ENCODE peak calls at places on chromosomes 4 and X, in seven cellular contexts. F is activated naive CD8-positive, alpha-beta T cell treated with anti-CD3 and anti-CD28 coated beads, Interleukin-2, amount 50 U/mL, for 24 hours; M is stimulated activated naive CD8-positive, alpha-beta T cell treated with anti-CD3 and anti-CD28 coated beads, Interleukin-15, Interleukin-2, amounts not matched to agents 100 U/mL and 50 U/mL, for 24 hours; W is lower lobe of right lung; S is sciatic nerve; T is activated T-cell treated with anti-CD3 and anti-CD28 coated beads, Interleukin-2, amount 50 U/mL, for 4 hours; X is left ventricle myocardium superior. N is an unnamed sample.

GRCh38 chrX:115392871-115393270 is 103.4 kb downstream of the LUZP4 start:
- ATAC-seq in F (no peak), M (no peak), W (peak), S (no peak), T (no peak), X (no peak), N (no peak)

GRCh38 chr4:24808955-24809354 is 13.6 kb downstream of the SOD3 start:
- ATAC-seq in F (no peak), M (no peak), W (no peak), S (no peak), T (no peak), X (no peak), N (no peak)

GRCh38 chrX:39599339-39599738 is 498.4 kb downstream of the BCOR start:
- ATAC-seq in F (no peak), M (no peak), W (no peak), S (no peak), T (no peak), X (no peak), N (no peak)

GRCh38 chr4:151263455-151263854 is 13.5 kb upstream of the PRSS48 start:
- ATAC-seq in F (no peak), M (no peak), W (no peak), S (peak), T (no peak), X (peak), N (no peak)

GRCh38 chrX:21384178-21384577 is 10.0 kb downstream of the CNKSR2 start:
- ATAC-seq in F (no peak), M (no peak), W (no peak), S (no peak), T (no peak), X (no peak), N (no peak)

GRCh38 chr4:8331567-8331955 is 62.0 kb downstream of the HTRA3 start:
- ATAC-seq in F (no peak), M (no peak), W (no peak), S (no peak), T (no peak), X (no peak), N (no peak)

GRCh38 chrX:37380920-37381319 is 31.8 kb downstream of the PRRG1 start:
- ATAC-seq in F (no peak), M (no peak), W (no peak), S (peak), T (no peak), X (peak), N (no peak)

GRCh38 chr4:169619958-169620845 is at the start of gene CLCN3:
- ATAC-seq in F (peak), M (peak), W (peak), S (peak), T (peak), X (peak), N (peak)

GRCh38 chr4:18684932-18685331 is 663.4 kb upstream of the LCORL start:
- ATAC-seq in F (no peak), M (no peak), W (no peak), S (no peak), T (no peak), X (no peak), N (no peak)

GRCh38 chrX:8981742-8982141 is 52.2 kb downstream of the FAM9B start:
- ATAC-seq in F (peak), M (peak), W (no peak), S (no peak), T (peak), X (no peak), N (peak)

GRCh38 chrX:25206761-25207160 is 191.0 kb upstream of the ARX start:
- ATAC-seq in F (no peak), M (no peak), W (no peak), S (no peak), T (no peak), X (no peak), N (no peak)

GRCh38 chr4:30396772-30397475 is 323.2 kb upstream of the PCDH7 start:
- ATAC-seq in F (no peak), M (no peak), W (no peak), S (no peak), T (no peak), X (no peak), N (no peak)

GRCh38 chr4:138670681-138671080 is 344.9 kb upstream of the NOCT start:
- ATAC-seq in F (no peak), M (no peak), W (no peak), S (no peak), T (no peak), X (no peak), N (no peak)

GRCh38 chr4:102321260-102321991 is 23.9 kb downstream of the SLC39A8 start:
- ATAC-seq in F (peak), M (peak), W (no peak), S (no peak), T (no peak), X (no peak), N (no peak)

GRCh38 chr4:108324450-108324849 is 155.7 kb upstream of the LEF1 start:
- ATAC-seq in F (no peak), M (no peak), W (no peak), S (no peak), T (no peak), X (no peak), N (no peak)

GRCh38 chrX:153782871-153783270 is 2.0 kb downstream of the SRPK3 start:
- ATAC-seq in F (no peak), M (no peak), W (no peak), S (no peak), T (no peak), X (no peak), N (no peak)

GRCh38 chr4:153067376-153067775 is 131.3 kb downstream of the FHDC1 start:
- ATAC-seq in F (peak), M (peak), W (peak), S (no peak), T (no peak), X (no peak), N (no peak)

GRCh38 chrX:41025926-41026325 is 59.3 kb upstream of the USP9X start:
- ATAC-seq in F (no peak), M (no peak), W (no peak), S (no peak), T (no peak), X (no peak), N (no peak)

GRCh38 chr4:74098628-74098995 is 383 bp downstream of the CXCL2 start:
- ATAC-seq in F (no peak), M (no peak), W (no peak), S (no peak), T (peak), X (peak), N (no peak)

GRCh38 chr4:90281956-90282355 is 154.8 kb downstream of the CCSER1 start:
- ATAC-seq in F (no peak), M (no peak), W (no peak), S (no peak), T (no peak), X (no peak), N (no peak)

GRCh38 chr4:74394476-74395136 is 29.7 kb downstream of the EREG start:
- ATAC-seq in F (no peak), M (no peak), W (no peak), S (no peak), T (no peak), X (no peak), N (no peak)

GRCh38 chrX:135000516-135000915 is 9.7 kb downstream of the SMIM10 start:
- ATAC-seq in F (no peak), M (no peak), W (no peak), S (no peak), T (no peak), X (no peak), N (no peak)

GRCh38 chr4:76545161-76545884 is 110.3 kb downstream of the SHROOM3 start:
- ATAC-seq in F (peak), M (peak), W (no peak), S (no peak), T (peak), X (no peak), N (no peak)

GRCh38 chr4:109315818-109316217 is 13.4 kb upstream of the COL25A1 start:
- ATAC-seq in F (no peak), M (no peak), W (no peak), S (no peak), T (no peak), X (no peak), N (no peak)

GRCh38 chr4:99642725-99643489 is 14.7 kb downstream of the C4orf54 start:
- ATAC-seq in F (no peak), M (no peak), W (peak), S (peak), T (no peak), X (peak), N (no peak)

GRCh38 chrX:72313757-72314156 is 8.0 kb upstream of the CITED1 start:
- ATAC-seq in F (no peak), M (no peak), W (no peak), S (no peak), T (no peak), X (no peak), N (no peak)

GRCh38 chrX:34557733-34558132 is 99.4 kb downstream of the TMEM47 start:
- ATAC-seq in F (no peak), M (no peak), W (no peak), S (no peak), T (no peak), X (no peak), N (no peak)

GRCh38 chr4:144967161-144967560 is 130.8 kb downstream of the ANAPC10 start:
- ATAC-seq in F (no peak), M (no peak), W (no peak), S (no peak), T (no peak), X (no peak), N (no peak)

GRCh38 chrX:13053171-13053570 is 8.8 kb upstream of the FAM9C start:
- ATAC-seq in F (no peak), M (no peak), W (no peak), S (no peak), T (peak), X (no peak), N (peak)

GRCh38 chr4:125070869-125071268 is 243.9 kb upstream of the FAT4 start:
- ATAC-seq in F (no peak), M (no peak), W (no peak), S (no peak), T (no peak), X (no peak), N (no peak)